ENCODE peak calls at places on chromosomes 7 and 10, in ten cellular contexts. K is HCT116, J is OCI-LY7, A is AG04450, E is body of pancreas, H is psoas muscle, Y is tibial nerve, O is GM10248, N is endothelial cell, C is suprapubic skin. W is an unnamed sample.

GRCh38 chr7:149477494-149478443 is 16.9 kb upstream of the ZNF777 start:
- DNase-seq in K (no peak), J (no peak), A (no peak), E (no peak), H (no peak), Y (no peak), O (no peak), N (no peak), C (no peak), W (no peak)

GRCh38 chr7:2710256-2710655 is 22.3 kb downstream of the AMZ1 start:
- DNase-seq in K (no peak), J (peak), A (no peak), E (no peak), H (no peak), Y (no peak), O (peak), N (no peak), C (no peak), W (peak)

GRCh38 chr7:1919539-1920265 is 249.6 kb downstream of the ELFN1 start:
- DNase-seq in K (no peak), J (no peak), A (no peak), E (peak), H (peak), Y (peak), O (no peak), N (no peak), C (no peak), W (no peak)

GRCh38 chr10:3486346-3487065 is 298.5 kb downstream of the KLF6 start:
- DNase-seq in K (peak), J (no peak), A (no peak), E (peak), H (no peak), Y (no peak), O (no peak), N (peak), C (no peak), W (no peak)

GRCh38 chr10:11162828-11163599 is 145.3 kb downstream of the CELF2 start:
- DNase-seq in K (no peak), J (peak), A (no peak), E (no peak), H (peak), Y (peak), O (peak), N (no peak), C (no peak), W (peak)

GRCh38 chr10:86311176-86311575 is 55.4 kb downstream of the GRID1 start:
- DNase-seq in K (no peak), J (no peak), A (no peak), E (no peak), H (no peak), Y (no peak), O (no peak), N (no peak), C (no peak), W (no peak)

GRCh38 chr10:28180654-28181053 is 122.2 kb downstream of the MPP7 start:
- DNase-seq in K (peak), J (peak), A (no peak), E (no peak), H (no peak), Y (no peak), O (no peak), N (no peak), C (no peak), W (no peak)

GRCh38 chr10:3452683-3453388 is 280.3 kb upstream of the PITRM1 start:
- DNase-seq in K (no peak), J (no peak), A (peak), E (no peak), H (no peak), Y (peak), O (no peak), N (no peak), C (no peak), W (no peak)

GRCh38 chr7:74354009-74354408 is 64.8 kb downstream of the CLIP2 start:
- DNase-seq in K (no peak), J (no peak), A (no peak), E (no peak), H (no peak), Y (no peak), O (no peak), N (no peak), C (no peak), W (no peak)

GRCh38 chr7:30668102-30668501 is 14.2 kb downstream of the CRHR2 start:
- DNase-seq in K (no peak), J (no peak), A (no peak), E (no peak), H (no peak), Y (no peak), O (no peak), N (no peak), C (no peak), W (no peak)

GRCh38 chr7:30665043-30665442 is 17.2 kb downstream of the CRHR2 start:
- DNase-seq in K (no peak), J (no peak), A (no peak), E (no peak), H (no peak), Y (no peak), O (no peak), N (no peak), C (no peak), W (no peak)

GRCh38 chr7:30664184-30664885 is 17.9 kb downstream of the CRHR2 start:
- DNase-seq in K (no peak), J (no peak), A (no peak), E (no peak), H (no peak), Y (no peak), O (no peak), N (no peak), C (no peak), W (no peak)

GRCh38 chr7:30665449-30665848 is 16.8 kb downstream of the CRHR2 start:
- DNase-seq in K (no peak), J (no peak), A (no peak), E (no peak), H (no peak), Y (no peak), O (no peak), N (no peak), C (no peak), W (no peak)

GRCh38 chr7:30667172-30667571 is 15.1 kb downstream of the CRHR2 start:
- DNase-seq in K (no peak), J (no peak), A (no peak), E (no peak), H (no peak), Y (no peak), O (no peak), N (no peak), C (no peak), W (no peak)
- TF ChIP-seq CTCF in K (no peak), J (no peak), A (no peak), E (no peak), H (no peak), Y (no peak), O (no peak), N (no peak), C (no peak), W (no peak)

GRCh38 chr7:51786284-51786683 is 469.7 kb upstream of the COBL start:
- DNase-seq in K (no peak), J (no peak), A (no peak), E (no peak), H (no peak), Y (no peak), O (no peak), N (no peak), C (no peak), W (no peak)

GRCh38 chr7:51785171-51785570 is 468.6 kb upstream of the COBL start:
- DNase-seq in K (no peak), J (no peak), A (no peak), E (no peak), H (no peak), Y (no peak), O (no peak), N (no peak), C (no peak), W (no peak)

GRCh38 chr7:51785806-51786205 is 469.2 kb upstream of the COBL start:
- DNase-seq in K (no peak), J (no peak), A (no peak), E (no peak), H (no peak), Y (no peak), O (no peak), N (no peak), C (no peak), W (no peak)

DNA sequence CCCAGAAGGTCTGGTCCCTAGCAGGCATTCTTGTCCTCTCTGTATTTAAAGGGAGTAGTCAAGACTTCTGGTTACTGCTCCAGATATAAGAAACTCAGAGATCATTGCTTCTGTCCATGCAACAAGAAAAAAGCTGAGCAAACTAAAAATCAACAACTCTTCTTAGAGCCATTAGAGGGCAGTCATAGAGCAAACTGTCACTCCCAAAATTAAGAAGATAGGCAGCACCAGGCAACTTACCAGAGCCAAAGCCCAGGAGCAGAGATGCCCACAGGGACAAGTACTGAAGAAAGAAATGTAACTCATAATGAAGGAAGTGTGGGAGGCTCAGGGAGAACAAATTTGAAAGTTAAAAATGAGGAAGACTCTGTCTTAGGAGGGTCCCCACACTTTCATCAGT is 472.9 kb upstream of the COBL start:
- DNase-seq in K (no peak), J (no peak), A (no peak), E (no peak), H (no peak), Y (no peak), O (no peak), N (no peak), C (no peak), W (no peak)
- TF ChIP-seq CTCF in K (no peak), J (peak), A (no peak), E (no peak), H (no peak), Y (no peak), O (no peak), N (no peak), C (no peak), W (peak)

DNA sequence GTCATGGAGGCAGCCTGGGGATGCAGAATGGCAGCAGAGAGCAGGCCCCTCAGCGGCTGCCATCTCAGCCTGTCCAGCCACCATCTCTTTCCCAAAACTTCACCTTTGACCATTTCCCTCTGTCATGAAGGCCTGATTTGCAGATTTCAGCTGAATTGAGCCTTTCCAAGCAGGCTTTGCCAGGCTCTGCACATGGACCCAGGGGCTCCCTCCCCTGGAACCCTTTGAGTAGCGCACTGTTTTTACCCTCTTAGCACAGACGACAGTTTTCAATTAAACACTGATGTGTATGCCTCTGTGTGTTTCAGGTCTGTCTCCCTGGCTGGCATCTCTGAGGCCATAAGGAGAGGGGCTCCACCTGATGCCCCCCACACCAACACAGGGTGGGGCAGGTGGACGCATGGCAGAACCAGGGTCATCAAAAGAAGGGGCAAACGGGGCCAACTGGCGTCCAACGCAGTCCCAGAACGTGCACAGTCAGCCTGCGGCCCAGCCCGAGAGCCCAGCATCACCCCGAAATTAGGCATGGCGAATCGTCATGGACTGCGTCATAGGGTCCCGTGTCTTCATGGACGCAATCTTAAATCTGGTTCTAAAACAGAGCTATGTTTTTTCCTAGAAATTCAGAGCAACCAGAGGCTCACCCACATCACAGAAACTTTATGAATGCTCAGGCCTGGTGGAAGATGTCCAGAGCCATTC is 185.0 kb upstream of the TCERG1L start:
- DNase-seq in K (no peak), J (no peak), A (no peak), E (no peak), H (no peak), Y (no peak), O (no peak), N (no peak), C (no peak), W (no peak)
- TF ChIP-seq CTCF in K (no peak), J (no peak), A (no peak), E (no peak), H (no peak), Y (no peak), O (no peak), N (no peak), C (no peak), W (no peak)

GRCh38 chr7:107505362-107505761 is 35.5 kb downstream of the GPR22 start:
- DNase-seq in K (no peak), J (no peak), A (no peak), E (peak), H (no peak), Y (no peak), O (no peak), N (no peak), C (no peak), W (no peak)

GRCh38 chr7:107502797-107503196 is 32.9 kb downstream of the GPR22 start:
- DNase-seq in K (no peak), J (no peak), A (no peak), E (no peak), H (no peak), Y (no peak), O (no peak), N (no peak), C (no peak), W (no peak)

GRCh38 chr7:107503667-107504066 is 33.8 kb downstream of the GPR22 start:
- DNase-seq in K (no peak), J (no peak), A (peak), E (no peak), H (no peak), Y (no peak), O (no peak), N (no peak), C (no peak), W (no peak)

GRCh38 chr7:107502154-107502553 is 32.3 kb downstream of the GPR22 start:
- DNase-seq in K (no peak), J (no peak), A (no peak), E (no peak), H (no peak), Y (no peak), O (no peak), N (no peak), C (no peak), W (no peak)

DNA sequence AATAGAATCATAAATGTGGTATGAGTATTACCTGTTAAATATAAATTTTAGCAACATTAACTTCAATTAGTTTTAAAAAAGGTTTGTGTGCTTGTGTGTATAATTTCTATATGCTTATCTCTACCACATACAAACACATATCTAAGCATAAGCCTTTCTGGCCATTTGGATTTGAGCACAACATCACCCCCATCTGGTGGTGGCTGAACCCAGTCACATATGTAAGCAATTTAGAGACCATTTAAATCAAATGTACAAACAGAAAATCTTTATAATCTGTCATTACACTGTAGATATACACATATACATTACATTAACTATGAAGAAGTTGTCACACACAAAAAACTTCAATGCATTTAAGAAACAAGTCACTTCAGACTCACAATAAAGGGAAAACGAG is 31.7 kb downstream of the GPR22 start:
- DNase-seq in K (peak), J (peak), A (no peak), E (no peak), H (no peak), Y (no peak), O (peak), N (peak), C (no peak), W (peak)
- TF ChIP-seq CTCF in K (peak), J (peak), A (peak), E (peak), H (peak), Y (no peak), O (peak), N (no peak), C (no peak), W (peak)